ENCODE peak calls at places on chromosomes 2 and 18, in ten cellular contexts. F is neural progenitor cell; U is PC-9; M is astrocyte; P is lower lobe of right lung; J is stomach; I is CD8-positive, alpha-beta memory T cell; B is OCI-LY7; Q is A549; E is uterus. A is an unnamed sample. For H3K4me1, the result is how much of the 10 kb centered on the place peaks cover.

GRCh38 chr2:200765139-200765951 is 46.4 kb upstream of the BZW1 start:
- DNase-seq in F (no peak), U (peak), M (peak), P (no peak), J (no peak), I (no peak), B (no peak), Q (peak), E (no peak), A (no peak)

GRCh38 chr2:216308532-216308931 is 63.8 kb downstream of the MARCHF4 start:
- DNase-seq in F (no peak), U (no peak), M (peak), P (no peak), J (no peak), I (no peak), B (no peak), Q (no peak), E (no peak), A (no peak)

GRCh38 chr2:170696006-170696405 is 19.1 kb upstream of the SP5 start:
- DNase-seq in F (no peak), U (no peak), M (no peak), P (no peak), J (no peak), I (no peak), B (no peak), Q (no peak), E (no peak), A (no peak)

GRCh38 chr18:34083910-34084309 is 140.8 kb downstream of the NOL4 start:
- DNase-seq in F (no peak), U (no peak), M (no peak), P (no peak), J (no peak), I (no peak), B (no peak), Q (no peak), E (no peak), A (no peak)

GRCh38 chr2:62568983-62569837 is 63.2 kb upstream of the TMEM17 start:
- DNase-seq in F (no peak), U (no peak), M (peak), P (no peak), J (no peak), I (no peak), B (no peak), Q (peak), E (no peak), A (no peak)

GRCh38 chr18:44943201-44943881 is 262.7 kb downstream of the SETBP1 start:
- DNase-seq in F (peak), U (peak), M (peak), P (no peak), J (no peak), I (no peak), B (no peak), Q (no peak), E (no peak), A (no peak)

GRCh38 chr2:162210385-162210784 is 32.9 kb downstream of the FAP start:
- DNase-seq in F (no peak), U (no peak), M (peak), P (no peak), J (no peak), I (no peak), B (no peak), Q (no peak), E (no peak), A (no peak)

GRCh38 chr2:238853724-238854123 is 5.8 kb downstream of the TWIST2 start:
- DNase-seq in F (no peak), U (no peak), M (no peak), P (no peak), J (no peak), I (no peak), B (no peak), Q (no peak), E (no peak), A (no peak)

GRCh38 chr2:205218056-205218455 is 464.2 kb upstream of the NRP2 start:
- DNase-seq in F (no peak), U (no peak), M (peak), P (no peak), J (no peak), I (no peak), B (no peak), Q (no peak), E (no peak), A (no peak)

GRCh38 chr2:2326653-2327052 is 4.4 kb downstream of the MYT1L start:
- DNase-seq in F (no peak), U (no peak), M (no peak), P (no peak), J (no peak), I (no peak), B (no peak), Q (no peak), E (no peak), A (no peak)

GRCh38 chr2:130920417-130921030 is 83.8 kb downstream of the ARHGEF4 start:
- DNase-seq in F (peak), U (peak), M (peak), P (peak), J (peak), I (peak), B (peak), Q (peak), E (no peak), A (peak)

GRCh38 chr2:37306024-37306423 is 18.6 kb downstream of the PRKD3 start:
- DNase-seq in F (no peak), U (no peak), M (no peak), P (no peak), J (no peak), I (no peak), B (no peak), Q (no peak), E (no peak), A (no peak)

GRCh38 chr2:101151141-101151858 is at the start of gene TBC1D8:
- DNase-seq in F (peak), U (peak), M (peak), P (peak), J (peak), I (peak), B (peak), Q (peak), E (peak), A (peak)

GRCh38 chr2:39705638-39706037 is 39.9 kb downstream of the TMEM178A start:
- DNase-seq in F (no peak), U (no peak), M (no peak), P (no peak), J (no peak), I (no peak), B (no peak), Q (no peak), E (no peak), A (no peak)

GRCh38 chr18:58645398-58645797 is 16.5 kb upstream of the ALPK2 start:
- DNase-seq in F (no peak), U (no peak), M (peak), P (no peak), J (no peak), I (no peak), B (no peak), Q (no peak), E (no peak), A (no peak)

GRCh38 chr2:178428396-178428806 is 22.6 kb downstream of the PRKRA start:
- DNase-seq in F (no peak), U (no peak), M (no peak), P (no peak), J (no peak), I (no peak), B (no peak), Q (no peak), E (no peak), A (no peak)

GRCh38 chr2:119233326-119234020 is 9.8 kb downstream of the STEAP3 start:
- DNase-seq in F (no peak), U (no peak), M (peak), P (no peak), J (no peak), I (no peak), B (no peak), Q (no peak), E (no peak), A (no peak)

GRCh38 chr18:61992285-61992684 is 99.5 kb upstream of the RNF152 start:
- DNase-seq in F (no peak), U (peak), M (peak), P (no peak), J (no peak), I (no peak), B (no peak), Q (no peak), E (no peak), A (no peak)

GRCh38 chr18:55546873-55547704 is 40.9 kb downstream of the TCF4 start:
- DNase-seq in F (no peak), U (no peak), M (peak), P (no peak), J (no peak), I (no peak), B (no peak), Q (no peak), E (peak), A (no peak)

GRCh38 chr2:149486664-149487063 is 100.9 kb downstream of the MMADHC start:
- DNase-seq in F (no peak), U (no peak), M (no peak), P (no peak), J (no peak), I (no peak), B (no peak), Q (no peak), E (no peak), A (no peak)

GRCh38 chr2:163348843-163349395 is 386.9 kb downstream of the FIGN start:
- DNase-seq in F (peak), U (peak), M (peak), P (no peak), J (no peak), I (no peak), B (no peak), Q (peak), E (peak), A (peak)

GRCh38 chr2:38652431-38653273 is 13.3 kb upstream of the GALM start:
- DNase-seq in F (no peak), U (no peak), M (no peak), P (no peak), J (no peak), I (no peak), B (no peak), Q (no peak), E (no peak), A (no peak)

GRCh38 chr2:128406629-128407252 is 88.1 kb upstream of the HS6ST1 start:
- DNase-seq in F (no peak), U (no peak), M (no peak), P (no peak), J (peak), I (no peak), B (no peak), Q (no peak), E (no peak), A (no peak)

GRCh38 chr2:27829791-27830190 is 58.3 kb downstream of the MRPL33 start:
- DNase-seq in F (no peak), U (no peak), M (no peak), P (no peak), J (no peak), I (no peak), B (no peak), Q (no peak), E (no peak), A (no peak)

GRCh38 chr2:84494070-84494469 is 22.2 kb upstream of the DNAH6 start:
- DNase-seq in F (no peak), U (no peak), M (peak), P (no peak), J (no peak), I (no peak), B (no peak), Q (no peak), E (no peak), A (no peak)

GRCh38 chr2:169345507-169346120 is 16.7 kb downstream of the LRP2 start:
- DNase-seq in F (no peak), U (no peak), M (no peak), P (no peak), J (no peak), I (no peak), B (no peak), Q (no peak), E (no peak), A (no peak)

GRCh38 chr2:84906108-84906899 is 848 bp downstream of the TMSB10 start:
- DNase-seq in F (peak), U (no peak), M (no peak), P (peak), J (peak), I (peak), B (no peak), Q (no peak), E (peak), A (no peak)

GRCh38 chr2:227164745-227165350 is 424 bp downstream of the COL4A3 start:
- DNase-seq in F (peak), U (peak), M (no peak), P (no peak), J (peak), I (no peak), B (peak), Q (peak), E (no peak), A (peak)

GRCh38 chr2:120465701-120465988 is 119.7 kb downstream of the INHBB start:
- DNase-seq in F (no peak), U (no peak), M (no peak), P (no peak), J (no peak), I (no peak), B (no peak), Q (no peak), E (no peak), A (no peak)

GRCh38 chr2:189751080-189751658 is 11.4 kb downstream of the OSGEPL1 start:
- DNase-seq in F (peak), U (peak), M (no peak), P (no peak), J (peak), I (peak), B (peak), Q (peak), E (no peak), A (peak)

GRCh38 chr2:241559489-241560180 is 1.1 kb downstream of the BOK start:
- DNase-seq in F (peak), U (peak), M (peak), P (no peak), J (peak), I (no peak), B (no peak), Q (peak), E (no peak), A (peak)

GRCh38 chr18:13375302-13376255 is 157.0 kb downstream of the LDLRAD4 start:
- DNase-seq in F (no peak), U (peak), M (peak), P (no peak), J (no peak), I (peak), B (no peak), Q (peak), E (peak), A (no peak)

GRCh38 chr2:119550346-119550745 is 6.1 kb downstream of the CFAP221 start:
- DNase-seq in F (no peak), U (no peak), M (no peak), P (no peak), J (no peak), I (no peak), B (no peak), Q (no peak), E (no peak), A (no peak)

GRCh38 chr2:218257390-218257981 is 3.3 kb upstream of the GPBAR1 start:
- DNase-seq in F (peak), U (no peak), M (no peak), P (peak), J (no peak), I (peak), B (peak), Q (no peak), E (no peak), A (peak)

GRCh38 chr2:42010743-42011298 is 37.0 kb upstream of the PKDCC start:
- DNase-seq in F (no peak), U (peak), M (peak), P (no peak), J (no peak), I (no peak), B (no peak), Q (no peak), E (no peak), A (no peak)

GRCh38 chr2:109292377-109292776 is 163.4 kb downstream of the SH3RF3 start:
- DNase-seq in F (no peak), U (no peak), M (no peak), P (no peak), J (no peak), I (no peak), B (no peak), Q (no peak), E (no peak), A (no peak)

GRCh38 chr2:109295781-109296117 is 166.7 kb downstream of the SH3RF3 start:
- DNase-seq in F (no peak), U (no peak), M (no peak), P (no peak), J (no peak), I (no peak), B (no peak), Q (no peak), E (no peak), A (no peak)

GRCh38 chr2:109293663-109294062 is 164.7 kb downstream of the SH3RF3 start:
- DNase-seq in F (no peak), U (no peak), M (no peak), P (no peak), J (no peak), I (no peak), B (no peak), Q (no peak), E (no peak), A (no peak)

GRCh38 chr2:109295070-109295780 is 166.2 kb downstream of the SH3RF3 start:
- DNase-seq in F (no peak), U (no peak), M (no peak), P (no peak), J (no peak), I (no peak), B (no peak), Q (no peak), E (no peak), A (no peak)

DNA sequence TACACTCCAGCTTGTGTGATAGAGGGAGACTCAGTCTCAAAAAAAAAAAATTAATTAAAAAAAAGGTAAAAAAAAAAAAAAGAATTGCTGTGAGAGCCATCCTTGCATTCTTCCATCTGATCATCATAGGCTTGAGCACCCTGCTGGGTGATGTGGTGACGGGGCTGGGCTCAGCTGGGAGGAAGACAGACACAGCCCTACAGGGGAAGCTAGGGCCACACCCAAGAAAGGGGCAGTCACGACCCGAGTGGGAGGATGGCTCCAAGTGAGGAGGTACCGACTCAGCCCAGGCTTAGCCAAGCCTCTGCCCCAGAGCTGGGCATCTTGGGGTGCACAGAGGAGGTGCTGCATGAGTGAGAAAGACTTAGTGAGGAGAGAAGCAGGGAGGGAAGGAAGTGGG is 165.5 kb downstream of the SH3RF3 start:
- DNase-seq in F (no peak), U (no peak), M (no peak), P (no peak), J (no peak), I (no peak), B (no peak), Q (no peak), E (no peak), A (no peak)
- H3K4me1 ChIP-seq in F (under half), U (under half), M (under half), P (under half), J (under half), I (under half), B (under half), Q (under half), E (under half), A (under half)

GRCh38 chr2:207501797-207502196 is 28.0 kb upstream of the CREB1 start:
- DNase-seq in F (no peak), U (no peak), M (no peak), P (no peak), J (no peak), I (no peak), B (no peak), Q (no peak), E (no peak), A (no peak)

GRCh38 chr2:207504513-207505171 is 25.1 kb upstream of the CREB1 start:
- DNase-seq in F (peak), U (peak), M (peak), P (no peak), J (no peak), I (no peak), B (no peak), Q (no peak), E (peak), A (no peak)

GRCh38 chr2:207502199-207502598 is 27.6 kb upstream of the CREB1 start:
- DNase-seq in F (no peak), U (no peak), M (no peak), P (no peak), J (no peak), I (no peak), B (no peak), Q (no peak), E (no peak), A (no peak)

GRCh38 chr2:207502799-207503198 is 27.0 kb upstream of the CREB1 start:
- DNase-seq in F (no peak), U (no peak), M (no peak), P (no peak), J (no peak), I (no peak), B (peak), Q (no peak), E (no peak), A (no peak)

GRCh38 chr2:207503234-207503633 is 26.5 kb upstream of the CREB1 start:
- DNase-seq in F (no peak), U (no peak), M (peak), P (peak), J (no peak), I (no peak), B (no peak), Q (no peak), E (no peak), A (no peak)
- H3K4me1 ChIP-seq in F (under half), U (under half), M (under half), P (under half), J (under half), I (under half), B (under half), Q (under half), E (under half), A (under half)

GRCh38 chr18:28768791-28769768 is 592.1 kb upstream of the CDH2 start:
- DNase-seq in F (no peak), U (no peak), M (peak), P (no peak), J (no peak), I (no peak), B (no peak), Q (no peak), E (no peak), A (no peak)
- H3K4me1 ChIP-seq in F (under half), U (under half), M (under half), P (under half), J (under half), I (under half), B (under half), Q (under half), E (under half), A (under half)

DNA sequence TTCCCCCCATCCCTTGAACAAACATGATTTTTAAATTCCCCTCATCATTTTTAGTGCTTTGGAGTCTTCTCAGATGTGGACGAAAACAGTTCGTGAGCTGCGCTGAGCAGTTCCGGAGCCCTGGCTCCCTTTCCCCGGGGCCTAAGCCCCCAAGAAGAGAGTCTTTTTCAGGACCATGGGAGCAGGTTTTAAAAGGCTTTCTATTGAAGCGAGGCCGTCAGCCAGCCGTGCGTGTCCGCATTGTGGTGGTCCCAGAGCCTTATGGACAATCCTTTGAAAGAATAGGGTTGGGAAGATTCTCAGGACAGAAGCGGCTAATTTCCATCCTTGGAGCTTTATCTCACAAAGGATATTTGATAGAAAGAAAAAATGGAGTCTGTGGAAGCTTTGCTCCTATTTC is 290.7 kb downstream of the SOX11 start:
- DNase-seq in F (peak), U (no peak), M (no peak), P (no peak), J (no peak), I (no peak), B (no peak), Q (no peak), E (no peak), A (no peak)
- H3K4me1 ChIP-seq in F (half or more), U (under half), M (under half), P (under half), J (under half), I (under half), B (under half), Q (under half), E (under half), A (under half)

A was measured in Caco-2.